ENCODE peak calls at places on chromosome 14, in four cellular contexts. T is H1, D is HepG2, K is K562. M is an unnamed sample.

GRCh38 chr14:29743566-29743965 is 184.1 kb downstream of the PRKD1 start:
- DNase-seq in T (no peak), D (no peak), K (no peak), M (no peak)

GRCh38 chr14:52402812-52403526 is 88.9 kb downstream of the PTGER2 start:
- DNase-seq in T (no peak), D (no peak), K (no peak), M (no peak)

GRCh38 chr14:30243805-30244204 is 315.2 kb upstream of the G2E3 start:
- DNase-seq in T (no peak), D (no peak), K (no peak), M (no peak)

GRCh38 chr14:106625181-106625580 is 1098.8 kb downstream of the TMEM121 start:
- DNase-seq in T (no peak), D (no peak), K (no peak), M (peak)

GRCh38 chr14:31401369-31401932 is 18.9 kb downstream of the HEATR5A start:
- DNase-seq in T (no peak), D (no peak), K (no peak), M (no peak)

GRCh38 chr14:54718046-54718445 is 151.1 kb downstream of the SAMD4A start:
- DNase-seq in T (no peak), D (no peak), K (no peak), M (no peak)

GRCh38 chr14:79137836-79138235 is 967.7 kb downstream of the NRXN3 start:
- DNase-seq in T (no peak), D (no peak), K (no peak), M (no peak)

GRCh38 chr14:50100824-50101223 is 15.5 kb downstream of the VCPKMT start:
- DNase-seq in T (no peak), D (peak), K (no peak), M (no peak)

GRCh38 chr14:26730929-26731618 is 133.2 kb upstream of the NOVA1 start:
- DNase-seq in T (peak), D (no peak), K (peak), M (no peak)

GRCh38 chr14:73478684-73479083 is 12.0 kb upstream of the RIOX1 start:
- DNase-seq in T (no peak), D (peak), K (no peak), M (no peak)

GRCh38 chr14:100665518-100666032 is 61.1 kb upstream of the DLK1 start:
- DNase-seq in T (no peak), D (no peak), K (no peak), M (no peak)

GRCh38 chr14:100446572-100446971 is 123.4 kb downstream of the SLC25A47 start:
- DNase-seq in T (peak), D (no peak), K (peak), M (no peak)

GRCh38 chr14:35956376-35957000 is 130.3 kb downstream of the BRMS1L start:
- DNase-seq in T (no peak), D (no peak), K (no peak), M (no peak)

GRCh38 chr14:90585106-90585505 is 188.3 kb downstream of the CALM1 start:
- DNase-seq in T (no peak), D (no peak), K (no peak), M (no peak)

GRCh38 chr14:91402278-91403068 is 15.1 kb downstream of the CCDC88C start:
- DNase-seq in T (no peak), D (no peak), K (peak), M (no peak)

GRCh38 chr14:73942180-73942579 is 7.7 kb downstream of the FAM161B start:
- DNase-seq in T (no peak), D (no peak), K (peak), M (no peak)

GRCh38 chr14:69580009-69580577 is 5.4 kb upstream of the CCDC177 start:
- DNase-seq in T (no peak), D (peak), K (peak), M (no peak)

GRCh38 chr14:106843376-106843775 is 1317.0 kb downstream of the TMEM121 start:
- DNase-seq in T (no peak), D (no peak), K (no peak), M (no peak)

GRCh38 chr14:22829661-22830328 is at the start of gene MRPL52:
- DNase-seq in T (no peak), D (peak), K (peak), M (peak)

GRCh38 chr14:101508948-101509729 is 52.2 kb upstream of the DIO3 start:
- DNase-seq in T (no peak), D (no peak), K (no peak), M (no peak)

GRCh38 chr14:36423430-36423829 is 96.6 kb downstream of the NKX2-1 start:
- DNase-seq in T (no peak), D (no peak), K (no peak), M (no peak)

GRCh38 chr14:91570021-91570420 is 59.9 kb upstream of the PPP4R3A start:
- DNase-seq in T (no peak), D (no peak), K (no peak), M (no peak)

GRCh38 chr14:50859296-50859624 is 12.6 kb upstream of the ABHD12B start:
- DNase-seq in T (no peak), D (no peak), K (no peak), M (no peak)

GRCh38 chr14:67514650-67515385 is 18.3 kb upstream of the PLEKHH1 start:
- DNase-seq in T (no peak), D (no peak), K (peak), M (no peak)

DNA sequence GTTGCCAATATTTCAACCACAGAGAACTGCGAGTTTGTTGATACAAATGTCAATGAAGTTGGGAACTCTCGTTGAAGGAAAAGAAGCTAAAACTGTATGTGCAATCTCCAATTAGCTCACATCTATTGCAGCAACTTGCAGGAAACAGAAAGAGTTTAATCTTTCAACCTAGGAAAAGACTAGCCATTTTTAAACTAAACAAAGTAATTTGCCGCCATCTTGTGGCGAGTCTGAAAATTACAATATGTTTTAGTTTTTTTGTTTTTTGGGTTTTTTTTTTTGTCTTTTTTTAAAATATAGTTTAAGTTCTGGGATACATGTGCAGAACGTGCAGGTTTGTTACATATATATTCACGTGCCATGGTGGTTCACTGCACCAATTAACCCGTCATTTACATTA is 131.2 kb upstream of the FOXG1 start:
- DNase-seq in T (no peak), D (peak), K (peak), M (no peak)
- TF ChIP-seq GABPA in T (no peak), D (no peak), K (no peak), M (no peak)

DNA sequence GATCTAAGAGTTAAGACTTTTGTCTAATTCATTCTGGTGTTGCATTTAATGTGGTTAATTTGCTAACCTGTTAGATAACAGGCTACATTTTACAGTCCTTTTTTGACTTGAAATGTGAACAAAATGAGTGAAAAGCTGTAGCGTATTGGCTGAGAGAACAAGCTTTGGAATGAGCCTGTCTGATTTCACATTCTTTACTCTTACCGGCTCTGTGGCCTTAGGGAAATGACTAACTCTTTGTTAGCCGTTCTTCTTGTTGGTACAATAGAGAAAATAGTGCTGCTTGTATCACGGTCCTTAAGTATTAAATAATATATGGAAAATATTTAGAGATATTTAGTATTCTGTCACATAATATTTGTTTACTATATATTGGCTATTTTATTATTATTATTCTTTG is 1.9 kb downstream of the MNAT1 start:
- DNase-seq in T (no peak), D (peak), K (no peak), M (no peak)
- TF ChIP-seq GABPA in T (no peak), D (no peak), K (no peak), M (no peak)

GRCh38 chr14:38951451-38951850 is 151.6 kb downstream of the SEC23A start:
- DNase-seq in T (no peak), D (no peak), K (no peak), M (no peak)
- TF ChIP-seq GABPA in T (no peak), D (no peak), K (no peak), M (no peak)

GRCh38 chr14:44283836-44284235 is 223.2 kb downstream of the FSCB start:
- DNase-seq in T (no peak), D (no peak), K (no peak), M (no peak)

GRCh38 chr14:44279357-44279756 is 227.7 kb downstream of the FSCB start:
- DNase-seq in T (no peak), D (no peak), K (no peak), M (no peak)
- TF ChIP-seq GABPA in T (no peak), D (no peak), K (no peak), M (no peak)

GRCh38 chr14:65239143-65239672 is 136.9 kb upstream of the MAX start:
- DNase-seq in T (no peak), D (peak), K (no peak), M (no peak)

GRCh38 chr14:65237023-65237814 is 134.9 kb upstream of the MAX start:
- DNase-seq in T (no peak), D (no peak), K (no peak), M (no peak)

GRCh38 chr14:65239897-65240296 is 137.6 kb upstream of the MAX start:
- DNase-seq in T (no peak), D (no peak), K (no peak), M (no peak)

GRCh38 chr14:65238456-65238855 is 136.1 kb upstream of the MAX start:
- DNase-seq in T (no peak), D (peak), K (no peak), M (no peak)

DNA sequence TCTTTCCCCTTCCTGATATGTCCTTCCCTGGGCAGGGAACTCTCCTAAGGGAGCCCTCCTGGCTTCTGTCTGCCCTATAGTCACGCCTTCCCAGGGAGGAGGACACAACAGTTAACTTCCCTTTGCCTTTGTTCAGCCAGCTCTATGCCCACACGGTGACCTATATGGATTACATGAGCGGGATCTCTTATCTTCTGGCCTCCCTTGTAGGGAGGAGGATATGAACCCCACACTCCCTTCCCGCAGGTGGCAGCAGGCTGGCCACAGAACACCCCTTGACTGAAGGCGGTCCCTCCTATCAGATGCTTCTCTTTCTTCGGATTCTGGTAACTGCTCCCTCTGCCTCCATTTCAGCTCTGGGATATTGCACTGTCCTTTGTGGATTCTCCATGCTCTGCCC is 135.6 kb upstream of the MAX start:
- DNase-seq in T (no peak), D (peak), K (peak), M (no peak)
- TF ChIP-seq GABPA in T (no peak), D (no peak), K (no peak), M (no peak)

GRCh38 chr14:20630340-20631022 is 11.0 kb downstream of the OR6S1 start:
- DNase-seq in T (no peak), D (peak), K (peak), M (peak)

GRCh38 chr14:20631023-20631820 is 10.3 kb downstream of the OR6S1 start:
- DNase-seq in T (no peak), D (peak), K (peak), M (peak)

GRCh38 chr14:20632831-20633771 is 8.4 kb downstream of the OR6S1 start:
- DNase-seq in T (peak), D (peak), K (peak), M (peak)

GRCh38 chr14:20631821-20632389 is 9.6 kb downstream of the OR6S1 start:
- DNase-seq in T (no peak), D (peak), K (peak), M (no peak)

DNA sequence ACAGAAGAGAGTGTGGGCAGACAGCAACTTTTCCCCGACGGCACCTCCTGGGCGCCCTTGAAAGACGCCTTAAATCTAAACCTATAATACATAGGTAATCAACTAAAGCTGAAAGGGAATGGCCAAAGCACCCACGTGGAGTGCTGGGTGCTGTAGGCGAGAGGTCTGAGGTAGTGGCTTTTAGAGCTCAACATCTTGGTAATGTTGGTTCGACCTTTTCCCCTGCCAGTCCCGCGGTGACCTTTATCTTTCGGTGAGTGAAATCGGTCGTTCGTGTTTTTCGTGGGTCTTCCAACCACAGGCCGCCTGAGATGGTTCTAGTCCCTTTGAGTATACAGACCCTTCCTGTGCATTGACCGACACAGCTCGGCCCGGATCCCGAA is 9.1 kb downstream of the OR6S1 start:
- DNase-seq in T (no peak), D (no peak), K (no peak), M (peak)
- TF ChIP-seq GABPA in T (no peak), D (no peak), K (no peak), M (no peak)

GRCh38 chr14:72416892-72417291 is 477.0 kb downstream of the DPF3 start:
- DNase-seq in T (no peak), D (peak), K (no peak), M (no peak)
- TF ChIP-seq GABPA in T (no peak), D (no peak), K (no peak), M (no peak)

GRCh38 chr14:38442208-38442607 is 186.3 kb upstream of the CLEC14A start:
- DNase-seq in T (no peak), D (no peak), K (no peak), M (no peak)
- TF ChIP-seq GABPA in T (no peak), D (no peak), K (no peak), M (no peak)

GRCh38 chr14:104660597-104660996 is 28.8 kb upstream of the INF2 start:
- DNase-seq in T (no peak), D (no peak), K (no peak), M (no peak)

GRCh38 chr14:104659146-104659545 is 30.3 kb upstream of the INF2 start:
- DNase-seq in T (no peak), D (no peak), K (no peak), M (no peak)

GRCh38 chr14:104658325-104658712 is 31.1 kb upstream of the INF2 start:
- DNase-seq in T (no peak), D (no peak), K (no peak), M (no peak)

GRCh38 chr14:104659764-104660523 is 29.5 kb upstream of the INF2 start:
- DNase-seq in T (no peak), D (no peak), K (no peak), M (no peak)

GRCh38 chr14:104661086-104661485 is 28.3 kb upstream of the INF2 start:
- DNase-seq in T (no peak), D (no peak), K (no peak), M (no peak)
- TF ChIP-seq GABPA in T (no peak), D (no peak), K (no peak), M (no peak)